ENCODE peak calls at places on chromosomes 12 and 14, in nine cellular contexts. One of them, this sample, is unnamed.
A peak's percentile ranks its signal among the peaks of the same experiment; 100 is the strongest.

GRCh38 chr14:94113490-94113889 is 3.0 kb downstream of the IFI27 start:
- DNase-seq in GOT3: no peak
- DNase-seq in spleen: no peak
- DNase-seq in GM13976: no peak
- DNase-seq in psoas muscle: no peak
- DNase-seq in activated CD4-positive, alpha-beta T cell treated with anti-CD3 and anti-CD28 coated beads, Interleukin-2, amount 50 U/mL, for 1 hour: no peak
- DNase-seq in skeletal muscle cell: no peak
- DNase-seq in effector CD4-positive, alpha-beta T cell: no peak
- DNase-seq in cardiac fibroblast: peak; percentile 31
- DNase-seq in this sample: no peak

GRCh38 chr14:73717247-73717646 is 3.1 kb upstream of the PNMA1 start:
- DNase-seq in GOT3: no peak
- DNase-seq in spleen: no peak
- DNase-seq in GM13976: no peak
- DNase-seq in psoas muscle: no peak
- DNase-seq in activated CD4-positive, alpha-beta T cell treated with anti-CD3 and anti-CD28 coated beads, Interleukin-2, amount 50 U/mL, for 1 hour: no peak
- DNase-seq in skeletal muscle cell: no peak
- DNase-seq in effector CD4-positive, alpha-beta T cell: no peak
- DNase-seq in cardiac fibroblast: no peak
- DNase-seq in this sample: no peak

GRCh38 chr12:85280984-85281946 is 1.2 kb downstream of the ALX1 start:
- DNase-seq in GOT3: no peak
- DNase-seq in spleen: no peak
- DNase-seq in GM13976: no peak
- DNase-seq in psoas muscle: no peak
- DNase-seq in activated CD4-positive, alpha-beta T cell treated with anti-CD3 and anti-CD28 coated beads, Interleukin-2, amount 50 U/mL, for 1 hour: no peak
- DNase-seq in skeletal muscle cell: no peak
- DNase-seq in effector CD4-positive, alpha-beta T cell: no peak
- DNase-seq in cardiac fibroblast: no peak
- DNase-seq in this sample: no peak

GRCh38 chr12:19150273-19150895 is 20.9 kb downstream of the PLEKHA5 start:
- DNase-seq in GOT3: no peak
- DNase-seq in spleen: no peak
- DNase-seq in GM13976: no peak
- DNase-seq in psoas muscle: no peak
- DNase-seq in activated CD4-positive, alpha-beta T cell treated with anti-CD3 and anti-CD28 coated beads, Interleukin-2, amount 50 U/mL, for 1 hour: no peak
- DNase-seq in skeletal muscle cell: no peak
- DNase-seq in effector CD4-positive, alpha-beta T cell: no peak
- DNase-seq in cardiac fibroblast: peak; percentile 42
- DNase-seq in this sample: no peak

GRCh38 chr12:10354502-10354901 is 35.3 kb downstream of the KLRK1 start:
- DNase-seq in GOT3: no peak
- DNase-seq in spleen: no peak
- DNase-seq in GM13976: no peak
- DNase-seq in psoas muscle: no peak
- DNase-seq in activated CD4-positive, alpha-beta T cell treated with anti-CD3 and anti-CD28 coated beads, Interleukin-2, amount 50 U/mL, for 1 hour: no peak
- DNase-seq in skeletal muscle cell: peak; percentile 36
- DNase-seq in effector CD4-positive, alpha-beta T cell: no peak
- DNase-seq in cardiac fibroblast: peak; percentile 53
- DNase-seq in this sample: no peak

GRCh38 chr14:41891624-41892023 is 284.9 kb downstream of the LRFN5 start:
- DNase-seq in GOT3: no peak
- DNase-seq in spleen: no peak
- DNase-seq in GM13976: no peak
- DNase-seq in psoas muscle: no peak
- DNase-seq in activated CD4-positive, alpha-beta T cell treated with anti-CD3 and anti-CD28 coated beads, Interleukin-2, amount 50 U/mL, for 1 hour: no peak
- DNase-seq in skeletal muscle cell: no peak
- DNase-seq in effector CD4-positive, alpha-beta T cell: no peak
- DNase-seq in cardiac fibroblast: no peak
- DNase-seq in this sample: no peak

GRCh38 chr12:34606749-34607519 is 584.6 kb downstream of the ALG10 start:
- DNase-seq in GOT3: no peak
- DNase-seq in spleen: peak; percentile 56
- DNase-seq in GM13976: peak; percentile 7
- DNase-seq in psoas muscle: no peak
- DNase-seq in activated CD4-positive, alpha-beta T cell treated with anti-CD3 and anti-CD28 coated beads, Interleukin-2, amount 50 U/mL, for 1 hour: no peak
- DNase-seq in skeletal muscle cell: no peak
- DNase-seq in effector CD4-positive, alpha-beta T cell: no peak
- DNase-seq in cardiac fibroblast: no peak
- DNase-seq in this sample: no peak

GRCh38 chr14:31113794-31114193 is 87.6 kb upstream of the STRN3 start:
- DNase-seq in GOT3: no peak
- DNase-seq in spleen: no peak
- DNase-seq in GM13976: no peak
- DNase-seq in psoas muscle: no peak
- DNase-seq in activated CD4-positive, alpha-beta T cell treated with anti-CD3 and anti-CD28 coated beads, Interleukin-2, amount 50 U/mL, for 1 hour: no peak
- DNase-seq in skeletal muscle cell: no peak
- DNase-seq in effector CD4-positive, alpha-beta T cell: no peak
- DNase-seq in cardiac fibroblast: no peak
- DNase-seq in this sample: no peak

GRCh38 chr12:52319097-52319496 is 2.1 kb downstream of the KRT83 start:
- DNase-seq in GOT3: no peak
- DNase-seq in spleen: peak; percentile 62
- DNase-seq in GM13976: no peak
- DNase-seq in psoas muscle: no peak
- DNase-seq in activated CD4-positive, alpha-beta T cell treated with anti-CD3 and anti-CD28 coated beads, Interleukin-2, amount 50 U/mL, for 1 hour: no peak
- DNase-seq in skeletal muscle cell: no peak
- DNase-seq in effector CD4-positive, alpha-beta T cell: no peak
- DNase-seq in cardiac fibroblast: no peak
- DNase-seq in this sample: peak; percentile 85

GRCh38 chr12:45850302-45850701 is 120.8 kb downstream of the ARID2 start:
- DNase-seq in GOT3: no peak
- DNase-seq in spleen: no peak
- DNase-seq in GM13976: no peak
- DNase-seq in psoas muscle: no peak
- DNase-seq in activated CD4-positive, alpha-beta T cell treated with anti-CD3 and anti-CD28 coated beads, Interleukin-2, amount 50 U/mL, for 1 hour: no peak
- DNase-seq in skeletal muscle cell: no peak
- DNase-seq in effector CD4-positive, alpha-beta T cell: no peak
- DNase-seq in cardiac fibroblast: no peak
- DNase-seq in this sample: no peak

GRCh38 chr12:9674226-9674590 is 4.7 kb downstream of the CLEC2D start:
- DNase-seq in GOT3: no peak
- DNase-seq in spleen: no peak
- DNase-seq in GM13976: peak; percentile 6
- DNase-seq in psoas muscle: no peak
- DNase-seq in activated CD4-positive, alpha-beta T cell treated with anti-CD3 and anti-CD28 coated beads, Interleukin-2, amount 50 U/mL, for 1 hour: peak; percentile 35
- DNase-seq in skeletal muscle cell: no peak
- DNase-seq in effector CD4-positive, alpha-beta T cell: peak; percentile 26
- DNase-seq in cardiac fibroblast: no peak
- DNase-seq in this sample: no peak

GRCh38 chr12:80509781-80510556 is 65.9 kb downstream of the PTPRQ start:
- DNase-seq in GOT3: no peak
- DNase-seq in spleen: no peak
- DNase-seq in GM13976: no peak
- DNase-seq in psoas muscle: no peak
- DNase-seq in activated CD4-positive, alpha-beta T cell treated with anti-CD3 and anti-CD28 coated beads, Interleukin-2, amount 50 U/mL, for 1 hour: no peak
- DNase-seq in skeletal muscle cell: peak; percentile 77
- DNase-seq in effector CD4-positive, alpha-beta T cell: no peak
- DNase-seq in cardiac fibroblast: peak; percentile 41
- DNase-seq in this sample: no peak

GRCh38 chr12:115726691-115727090 is 550.8 kb downstream of the MED13L start:
- DNase-seq in GOT3: no peak
- DNase-seq in spleen: no peak
- DNase-seq in GM13976: no peak
- DNase-seq in psoas muscle: no peak
- DNase-seq in activated CD4-positive, alpha-beta T cell treated with anti-CD3 and anti-CD28 coated beads, Interleukin-2, amount 50 U/mL, for 1 hour: no peak
- DNase-seq in skeletal muscle cell: no peak
- DNase-seq in effector CD4-positive, alpha-beta T cell: no peak
- DNase-seq in cardiac fibroblast: no peak
- DNase-seq in this sample: no peak

GRCh38 chr14:36656769-36657408 is 4.8 kb upstream of the PAX9 start:
- DNase-seq in GOT3: no peak
- DNase-seq in spleen: no peak
- DNase-seq in GM13976: peak; percentile 15
- DNase-seq in psoas muscle: peak; percentile 75
- DNase-seq in activated CD4-positive, alpha-beta T cell treated with anti-CD3 and anti-CD28 coated beads, Interleukin-2, amount 50 U/mL, for 1 hour: no peak
- DNase-seq in skeletal muscle cell: no peak
- DNase-seq in effector CD4-positive, alpha-beta T cell: no peak
- DNase-seq in cardiac fibroblast: no peak
- DNase-seq in this sample: no peak

GRCh38 chr12:62802981-62803380 is 132.0 kb downstream of the PPM1H start:
- DNase-seq in GOT3: no peak
- DNase-seq in spleen: no peak
- DNase-seq in GM13976: no peak
- DNase-seq in psoas muscle: no peak
- DNase-seq in activated CD4-positive, alpha-beta T cell treated with anti-CD3 and anti-CD28 coated beads, Interleukin-2, amount 50 U/mL, for 1 hour: no peak
- DNase-seq in skeletal muscle cell: no peak
- DNase-seq in effector CD4-positive, alpha-beta T cell: no peak
- DNase-seq in cardiac fibroblast: no peak
- DNase-seq in this sample: no peak

GRCh38 chr14:105857816-105858675 is 331.7 kb downstream of the TMEM121 start:
- DNase-seq in GOT3: no peak
- DNase-seq in spleen: peak; percentile 87
- DNase-seq in GM13976: peak; percentile 0
- DNase-seq in psoas muscle: peak; percentile 53
- DNase-seq in activated CD4-positive, alpha-beta T cell treated with anti-CD3 and anti-CD28 coated beads, Interleukin-2, amount 50 U/mL, for 1 hour: no peak
- DNase-seq in skeletal muscle cell: no peak
- DNase-seq in effector CD4-positive, alpha-beta T cell: no peak
- DNase-seq in cardiac fibroblast: no peak
- DNase-seq in this sample: no peak

GRCh38 chr14:33505295-33505962 is 445.4 kb downstream of the EGLN3 start:
- DNase-seq in GOT3: no peak
- DNase-seq in spleen: no peak
- DNase-seq in GM13976: no peak
- DNase-seq in psoas muscle: no peak
- DNase-seq in activated CD4-positive, alpha-beta T cell treated with anti-CD3 and anti-CD28 coated beads, Interleukin-2, amount 50 U/mL, for 1 hour: no peak
- DNase-seq in skeletal muscle cell: no peak
- DNase-seq in effector CD4-positive, alpha-beta T cell: no peak
- DNase-seq in cardiac fibroblast: no peak
- DNase-seq in this sample: no peak

GRCh38 chr12:119176267-119177055 is 2.3 kb upstream of the HSPB8 start:
- DNase-seq in GOT3: peak; percentile 38
- DNase-seq in spleen: no peak
- DNase-seq in GM13976: no peak
- DNase-seq in psoas muscle: peak; percentile 98
- DNase-seq in activated CD4-positive, alpha-beta T cell treated with anti-CD3 and anti-CD28 coated beads, Interleukin-2, amount 50 U/mL, for 1 hour: no peak
- DNase-seq in skeletal muscle cell: peak; percentile 86
- DNase-seq in effector CD4-positive, alpha-beta T cell: no peak
- DNase-seq in cardiac fibroblast: peak; percentile 91
- DNase-seq in this sample: no peak

GRCh38 chr14:93994919-93995682 is 2.0 kb upstream of the CCDC197 start:
- DNase-seq in GOT3: peak; percentile 17
- DNase-seq in spleen: no peak
- DNase-seq in GM13976: no peak
- DNase-seq in psoas muscle: peak; percentile 92
- DNase-seq in activated CD4-positive, alpha-beta T cell treated with anti-CD3 and anti-CD28 coated beads, Interleukin-2, amount 50 U/mL, for 1 hour: no peak
- DNase-seq in skeletal muscle cell: no peak
- DNase-seq in effector CD4-positive, alpha-beta T cell: no peak
- DNase-seq in cardiac fibroblast: peak; percentile 36
- DNase-seq in this sample: no peak

GRCh38 chr14:70254476-70254961 is 65.8 kb upstream of the SLC8A3 start:
- DNase-seq in GOT3: no peak
- DNase-seq in spleen: peak; percentile 83
- DNase-seq in GM13976: peak; percentile 53
- DNase-seq in psoas muscle: peak; percentile 78
- DNase-seq in activated CD4-positive, alpha-beta T cell treated with anti-CD3 and anti-CD28 coated beads, Interleukin-2, amount 50 U/mL, for 1 hour: no peak
- DNase-seq in skeletal muscle cell: peak; percentile 5
- DNase-seq in effector CD4-positive, alpha-beta T cell: no peak
- DNase-seq in cardiac fibroblast: peak; percentile 43
- DNase-seq in this sample: peak; percentile 82

GRCh38 chr12:78038986-78039385 is 208.3 kb downstream of the NAV3 start:
- DNase-seq in GOT3: no peak
- DNase-seq in spleen: no peak
- DNase-seq in GM13976: no peak
- DNase-seq in psoas muscle: no peak
- DNase-seq in activated CD4-positive, alpha-beta T cell treated with anti-CD3 and anti-CD28 coated beads, Interleukin-2, amount 50 U/mL, for 1 hour: no peak
- DNase-seq in skeletal muscle cell: no peak
- DNase-seq in effector CD4-positive, alpha-beta T cell: no peak
- DNase-seq in cardiac fibroblast: peak; percentile 48
- DNase-seq in this sample: no peak

This sample was measured in RPMI8226.